ENCODE peak calls at places on chromosomes 13 and 19, in seven cellular contexts. S is MG63; X is CD4-positive, alpha-beta memory T cell; Z is thoracic aorta; E is retinal pigment epithelial cell; Y is lower leg skin; K is uterus. A is an unnamed sample.
A peak's percentile ranks its signal among the peaks of the same experiment; 100 is the strongest.

GRCh38 chr13:99367663-99368448 is 60.7 kb upstream of the GPR183 start:
- DNase-seq in S (no peak), X (peak; percentile 46), Z (no peak), E (no peak), Y (no peak), K (no peak), A (no peak)

GRCh38 chr19:54464624-54465266 is 1.2 kb upstream of the LENG9 start:
- DNase-seq in S (peak; percentile 92), X (peak; percentile 61), Z (peak; percentile 74), E (no peak), Y (peak; percentile 88), K (peak; percentile 77), A (no peak)

GRCh38 chr19:50658438-50659317 is 9.4 kb downstream of the C19orf81 start:
- DNase-seq in S (peak; percentile 83), X (peak; percentile 23), Z (no peak), E (no peak), Y (peak; percentile 19), K (peak; percentile 21), A (no peak)

GRCh38 chr19:41415154-41415571 is 12.0 kb downstream of the B3GNT8 start:
- DNase-seq in S (no peak), X (no peak), Z (no peak), E (no peak), Y (no peak), K (no peak), A (no peak)

GRCh38 chr19:1445932-1446712 is 3.8 kb upstream of the APC2 start:
- DNase-seq in S (peak; percentile 31), X (no peak), Z (no peak), E (no peak), Y (no peak), K (no peak), A (no peak)

GRCh38 chr19:54928299-54928698 is 19.0 kb downstream of the NLRP7 start:
- DNase-seq in S (no peak), X (no peak), Z (no peak), E (no peak), Y (no peak), K (no peak), A (no peak)

GRCh38 chr19:53196777-53197396 is 3.7 kb upstream of the ZNF665 start:
- DNase-seq in S (peak; percentile 30), X (peak; percentile 92), Z (peak; percentile 91), E (peak; percentile 55), Y (peak; percentile 94), K (peak; percentile 99), A (no peak)

GRCh38 chr13:45174478-45174877 is 26.4 kb downstream of the KCTD4 start:
- DNase-seq in S (no peak), X (no peak), Z (no peak), E (no peak), Y (no peak), K (no peak), A (no peak)

GRCh38 chr13:113814435-113814821 is 49.4 kb downstream of the GAS6 start:
- DNase-seq in S (no peak), X (no peak), Z (no peak), E (peak; percentile 64), Y (no peak), K (no peak), A (no peak)

GRCh38 chr13:23888658-23889597 is at the start of gene MIPEP:
- DNase-seq in S (peak; percentile 95), X (peak; percentile 84), Z (peak; percentile 71), E (peak; percentile 86), Y (peak; percentile 91), K (peak; percentile 94), A (peak; percentile 60)

GRCh38 chr19:7657047-7657779 is 11.6 kb upstream of the RETN start:
- DNase-seq in S (no peak), X (no peak), Z (no peak), E (no peak), Y (no peak), K (no peak), A (no peak)

GRCh38 chr19:15235796-15236195 is 3.5 kb upstream of the EPHX3 start:
- DNase-seq in S (no peak), X (no peak), Z (no peak), E (no peak), Y (no peak), K (no peak), A (no peak)

GRCh38 chr19:42176649-42176989 is 40.9 kb downstream of the DEDD2 start:
- DNase-seq in S (no peak), X (no peak), Z (no peak), E (no peak), Y (no peak), K (no peak), A (no peak)

GRCh38 chr13:35475960-35476943 is at the start of gene MAB21L1:
- DNase-seq in S (peak; percentile 61), X (no peak), Z (no peak), E (peak; percentile 89), Y (no peak), K (no peak), A (no peak)

GRCh38 chr19:56097776-56098175 is 23.3 kb downstream of the ZNF787 start:
- DNase-seq in S (no peak), X (no peak), Z (no peak), E (no peak), Y (no peak), K (no peak), A (no peak)

GRCh38 chr13:81051873-81052272 is 710.9 kb upstream of the SPRY2 start:
- DNase-seq in S (no peak), X (no peak), Z (no peak), E (no peak), Y (no peak), K (no peak), A (no peak)

GRCh38 chr19:35329323-35329722 is 336 bp downstream of the CD22 start:
- DNase-seq in S (no peak), X (no peak), Z (no peak), E (no peak), Y (no peak), K (no peak), A (no peak)
- H3K4me3 ChIP-seq in S (no peak overlapping the region), X (no peak overlapping the region), Z (no peak overlapping the region), E (no peak overlapping the region), Y (no peak overlapping the region), K (no peak overlapping the region), A (no peak overlapping the region)

GRCh38 chr13:72168126-72168525 is 301.1 kb upstream of the DACH1 start:
- DNase-seq in S (no peak), X (no peak), Z (no peak), E (no peak), Y (no peak), K (no peak), A (no peak)
- H3K4me3 ChIP-seq in S (no peak overlapping the region), X (no peak overlapping the region), Z (no peak overlapping the region), E (no peak overlapping the region), Y (no peak overlapping the region), K (no peak overlapping the region), A (no peak overlapping the region)

GRCh38 chr19:18099623-18099995 is 2.0 kb downstream of the MAST3 start:
- DNase-seq in S (no peak), X (no peak), Z (no peak), E (no peak), Y (no peak), K (no peak), A (no peak)
- H3K4me3 ChIP-seq in S (no peak overlapping the region), X (no peak overlapping the region), Z (peak overlapping the region; percentile 77), E (no peak overlapping the region), Y (no peak overlapping the region), K (no peak overlapping the region), A (no peak overlapping the region)

GRCh38 chr19:48548253-48548911 is 3.6 kb upstream of the SULT2B1 start:
- DNase-seq in S (no peak), X (no peak), Z (no peak), E (no peak), Y (no peak), K (no peak), A (no peak)

GRCh38 chr19:48551437-48552302 is at the start of gene SULT2B1:
- DNase-seq in S (no peak), X (no peak), Z (no peak), E (no peak), Y (no peak), K (no peak), A (no peak)

GRCh38 chr19:48547722-48548121 is 4.2 kb upstream of the SULT2B1 start:
- DNase-seq in S (no peak), X (no peak), Z (no peak), E (no peak), Y (no peak), K (no peak), A (no peak)

GRCh38 chr19:48552406-48553322 is 692 bp downstream of the SULT2B1 start:
- DNase-seq in S (no peak), X (no peak), Z (no peak), E (no peak), Y (no peak), K (no peak), A (no peak)

GRCh38 chr19:48549380-48549779 is 2.6 kb upstream of the SULT2B1 start:
- DNase-seq in S (no peak), X (no peak), Z (no peak), E (no peak), Y (no peak), K (no peak), A (no peak)
- H3K4me3 ChIP-seq in S (no peak overlapping the region), X (no peak overlapping the region), Z (no peak overlapping the region), E (no peak overlapping the region), Y (no peak overlapping the region), K (no peak overlapping the region), A (no peak overlapping the region)